ENCODE peak calls at places on chromosomes 2 and 18, in seven cellular contexts. One of them, this sample, is unnamed.

GRCh38 chr2:64880193-64880951 is 108.8 kb upstream of the SLC1A4 start:
- DNase-seq in HT1080: no peak
- DNase-seq in NB4: no peak
- DNase-seq in EL: no peak
- DNase-seq in nephron progenitor cell: no peak
- DNase-seq in thoracic aorta: no peak
- DNase-seq in NAMALWA: no peak
- DNase-seq in this sample: no peak

GRCh38 chr2:19176172-19176852 is 182.1 kb downstream of the OSR1 start:
- DNase-seq in NAMALWA: no peak
- DNase-seq in HT1080: no peak
- DNase-seq in nephron progenitor cell: no peak
- DNase-seq in thoracic aorta: no peak
- DNase-seq in NB4: no peak
- DNase-seq in EL: no peak
- DNase-seq in this sample: no peak

GRCh38 chr2:55047677-55048299 is 2.5 kb downstream of the RTN4 start:
- DNase-seq in HT1080: peak; percentile 43
- DNase-seq in EL: peak; percentile 49
- DNase-seq in nephron progenitor cell: no peak
- DNase-seq in NB4: peak; percentile 88
- DNase-seq in NAMALWA: peak; percentile 56
- DNase-seq in thoracic aorta: no peak
- DNase-seq in this sample: peak; percentile 65

GRCh38 chr2:120210234-120210781 is 12.9 kb downstream of the TMEM185B start:
- DNase-seq in EL: no peak
- DNase-seq in nephron progenitor cell: no peak
- DNase-seq in thoracic aorta: no peak
- DNase-seq in HT1080: no peak
- DNase-seq in NAMALWA: no peak
- DNase-seq in NB4: no peak
- DNase-seq in this sample: no peak

GRCh38 chr2:160417745-160418397 is 75.7 kb downstream of the RBMS1 start:
- DNase-seq in nephron progenitor cell: no peak
- DNase-seq in thoracic aorta: no peak
- DNase-seq in NB4: no peak
- DNase-seq in EL: peak; percentile 87
- DNase-seq in NAMALWA: no peak
- DNase-seq in HT1080: peak; percentile 83
- DNase-seq in this sample: no peak

GRCh38 chr2:19708776-19709175 is 193.0 kb downstream of the TTC32 start:
- DNase-seq in HT1080: no peak
- DNase-seq in EL: no peak
- DNase-seq in thoracic aorta: no peak
- DNase-seq in NAMALWA: no peak
- DNase-seq in NB4: no peak
- DNase-seq in nephron progenitor cell: no peak
- DNase-seq in this sample: no peak

GRCh38 chr2:75519843-75520242 is 40.9 kb downstream of the EVA1A start:
- DNase-seq in HT1080: no peak
- DNase-seq in EL: no peak
- DNase-seq in nephron progenitor cell: no peak
- DNase-seq in NAMALWA: no peak
- DNase-seq in thoracic aorta: no peak
- DNase-seq in NB4: no peak
- DNase-seq in this sample: no peak

GRCh38 chr2:75012080-75012479 is 53.6 kb downstream of the POLE4 start:
- DNase-seq in thoracic aorta: no peak
- DNase-seq in NAMALWA: no peak
- DNase-seq in EL: peak; percentile 15
- DNase-seq in NB4: no peak
- DNase-seq in HT1080: no peak
- DNase-seq in nephron progenitor cell: no peak
- DNase-seq in this sample: no peak

GRCh38 chr2:28643911-28644334 is 107.7 kb upstream of the PPP1CB start:
- DNase-seq in nephron progenitor cell: no peak
- DNase-seq in HT1080: peak; percentile 91
- DNase-seq in NB4: no peak
- DNase-seq in NAMALWA: no peak
- DNase-seq in thoracic aorta: no peak
- DNase-seq in EL: peak; percentile 83
- DNase-seq in this sample: no peak

GRCh38 chr2:105114551-105114950 is 76.7 kb downstream of the MRPS9 start:
- DNase-seq in EL: peak; percentile 63
- DNase-seq in nephron progenitor cell: no peak
- DNase-seq in NAMALWA: peak; percentile 66
- DNase-seq in HT1080: peak; percentile 48
- DNase-seq in NB4: peak; percentile 63
- DNase-seq in thoracic aorta: no peak
- DNase-seq in this sample: peak; percentile 78

GRCh38 chr18:77092104-77093066 is 40.2 kb downstream of the MBP start:
- DNase-seq in EL: no peak
- DNase-seq in HT1080: no peak
- DNase-seq in thoracic aorta: no peak
- DNase-seq in NB4: no peak
- DNase-seq in nephron progenitor cell: no peak
- DNase-seq in NAMALWA: no peak
- DNase-seq in this sample: no peak

GRCh38 chr2:47307066-47307465 is 95.9 kb upstream of the MSH2 start:
- DNase-seq in NAMALWA: no peak
- DNase-seq in EL: peak; percentile 21
- DNase-seq in thoracic aorta: no peak
- DNase-seq in HT1080: no peak
- DNase-seq in nephron progenitor cell: no peak
- DNase-seq in NB4: no peak
- DNase-seq in this sample: no peak

GRCh38 chr2:58436842-58437241 is 195.7 kb upstream of the FANCL start:
- DNase-seq in EL: no peak
- DNase-seq in HT1080: peak; percentile 25
- DNase-seq in nephron progenitor cell: no peak
- DNase-seq in thoracic aorta: no peak
- DNase-seq in NAMALWA: no peak
- DNase-seq in NB4: no peak
- DNase-seq in this sample: no peak

GRCh38 chr2:177533253-177533652 is 140.7 kb downstream of the AGPS start:
- DNase-seq in thoracic aorta: no peak
- DNase-seq in HT1080: no peak
- DNase-seq in nephron progenitor cell: no peak
- DNase-seq in NAMALWA: no peak
- DNase-seq in EL: no peak
- DNase-seq in NB4: no peak
- DNase-seq in this sample: no peak

GRCh38 chr2:186693446-186693842 is 416 bp upstream of the FAM171B start:
- DNase-seq in thoracic aorta: no peak
- DNase-seq in nephron progenitor cell: no peak
- DNase-seq in NB4: no peak
- DNase-seq in NAMALWA: no peak
- DNase-seq in EL: peak; percentile 2
- DNase-seq in HT1080: no peak
- DNase-seq in this sample: no peak

GRCh38 chr2:43169987-43170732 is 56.2 kb downstream of the ZFP36L2 start:
- DNase-seq in EL: no peak
- DNase-seq in HT1080: no peak
- DNase-seq in thoracic aorta: no peak
- DNase-seq in NB4: peak; percentile 85
- DNase-seq in NAMALWA: peak; percentile 64
- DNase-seq in nephron progenitor cell: peak; percentile 46
- DNase-seq in this sample: peak; percentile 82

GRCh38 chr18:9613550-9614400 is 584 bp downstream of the PPP4R1 start:
- DNase-seq in EL: peak; percentile 62
- DNase-seq in thoracic aorta: no peak
- DNase-seq in NB4: peak; percentile 83
- DNase-seq in NAMALWA: peak; percentile 59
- DNase-seq in nephron progenitor cell: peak; percentile 70
- DNase-seq in HT1080: peak; percentile 54
- DNase-seq in this sample: peak; percentile 79

GRCh38 chr18:14914126-14914525 is 166.2 kb downstream of the ANKRD30B start:
- DNase-seq in nephron progenitor cell: no peak
- DNase-seq in NB4: no peak
- DNase-seq in thoracic aorta: no peak
- DNase-seq in EL: no peak
- DNase-seq in HT1080: peak; percentile 51
- DNase-seq in NAMALWA: no peak
- DNase-seq in this sample: no peak

GRCh38 chr2:176449852-176450251 is 180.6 kb downstream of the MTX2 start:
- DNase-seq in NB4: no peak
- DNase-seq in NAMALWA: no peak
- DNase-seq in thoracic aorta: no peak
- DNase-seq in nephron progenitor cell: peak; percentile 13
- DNase-seq in HT1080: no peak
- DNase-seq in EL: no peak
- DNase-seq in this sample: no peak

GRCh38 chr2:148607553-148607952 is 37.0 kb upstream of the EPC2 start:
- DNase-seq in EL: no peak
- DNase-seq in HT1080: no peak
- DNase-seq in nephron progenitor cell: no peak
- DNase-seq in NB4: no peak
- DNase-seq in thoracic aorta: no peak
- DNase-seq in NAMALWA: no peak
- DNase-seq in this sample: no peak

This sample was measured in Karpas-422.